ENCODE peak calls at places on chromosomes 1 and 21, in seven cellular contexts. L is CD4-positive, CD25-positive, alpha-beta regulatory T cell; T is PC-3; Z is foreskin keratinocyte; I is pancreas; V is T-cell; E is natural killer cell. N is an unnamed sample.

GRCh38 chr1:24992124-24992760 is 62.2 kb upstream of the RUNX3 start:
- ATAC-seq in E (peak), V (no peak), L (no peak), T (no peak), Z (no peak), I (no peak), N (no peak)

GRCh38 chr1:16220101-16220500 is 7.6 kb upstream of the ARHGEF19 start:
- ATAC-seq in V (no peak), E (no peak), T (no peak), Z (no peak), I (no peak), L (no peak), N (no peak)

GRCh38 chr21:32956257-32956656 is 69.5 kb upstream of the OLIG2 start:
- ATAC-seq in E (no peak), I (no peak), Z (no peak), T (no peak), V (no peak), L (no peak), N (no peak)

GRCh38 chr1:236301080-236301957 is 19.6 kb upstream of the ERO1B start:
- ATAC-seq in T (no peak), E (no peak), V (no peak), I (peak), L (no peak), Z (no peak), N (no peak)

GRCh38 chr1:246067432-246068021 is 439.6 kb downstream of the SMYD3 start:
- ATAC-seq in T (no peak), L (peak), I (no peak), Z (no peak), V (no peak), E (peak), N (no peak)

GRCh38 chr1:19385236-19385635 is 73.1 kb downstream of the SLC66A1 start:
- ATAC-seq in L (no peak), T (no peak), E (no peak), I (no peak), V (no peak), Z (no peak), N (no peak)

GRCh38 chr21:17802568-17802967 is 16.6 kb downstream of the C21orf91 start:
- ATAC-seq in Z (peak), L (no peak), V (no peak), I (no peak), E (no peak), T (no peak), N (no peak)

GRCh38 chr1:12600880-12601633 is 17.0 kb downstream of the DHRS3 start:
- ATAC-seq in I (peak), L (peak), T (no peak), V (no peak), E (peak), Z (peak), N (no peak)

GRCh38 chr1:184324972-184325371 is 61.9 kb upstream of the C1orf21 start:
- ATAC-seq in T (no peak), E (no peak), I (no peak), Z (no peak), L (no peak), V (no peak), N (no peak)

GRCh38 chr1:230105754-230106625 is 39.0 kb downstream of the GALNT2 start:
- ATAC-seq in L (no peak), E (no peak), Z (no peak), T (peak), I (peak), V (no peak), N (peak)

GRCh38 chr1:235767795-235768194 is 98.9 kb downstream of the LYST start:
- ATAC-seq in Z (no peak), I (no peak), E (no peak), L (no peak), T (no peak), V (no peak), N (no peak)